ENCODE peak calls at places on chromosomes 2 and 18, in four cellular contexts. One of them, this sample, is unnamed.
A peak's percentile ranks its signal among the peaks of the same experiment; 100 is the strongest.

GRCh38 chr18:69998523-69998987 is 50.9 kb upstream of the CD226 start:
- DNase-seq in HepG2: no peak
- DNase-seq in mammary epithelial cell: no peak
- DNase-seq in adrenal gland: no peak
- DNase-seq in this sample: no peak

GRCh38 chr18:3340015-3340681 is 78.2 kb downstream of the MYL12B start:
- DNase-seq in HepG2: no peak
- DNase-seq in mammary epithelial cell: peak; percentile 64
- DNase-seq in adrenal gland: no peak
- DNase-seq in this sample: no peak

GRCh38 chr2:219024059-219024458 is 17.3 kb downstream of the CFAP65 start:
- DNase-seq in HepG2: no peak
- DNase-seq in mammary epithelial cell: no peak
- DNase-seq in adrenal gland: no peak
- DNase-seq in this sample: no peak

GRCh38 chr2:6186332-6187100 is 494.3 kb downstream of the SOX11 start:
- DNase-seq in HepG2: peak; percentile 59
- DNase-seq in mammary epithelial cell: no peak
- DNase-seq in adrenal gland: peak; percentile 94
- DNase-seq in this sample: peak; percentile 15

GRCh38 chr2:170218456-170218855 is 40.5 kb downstream of the MYO3B start:
- DNase-seq in HepG2: peak; percentile 29
- DNase-seq in mammary epithelial cell: no peak
- DNase-seq in adrenal gland: no peak
- DNase-seq in this sample: no peak

GRCh38 chr2:10709290-10709939 is 12.0 kb upstream of the ATP6V1C2 start:
- DNase-seq in HepG2: peak; percentile 51
- DNase-seq in mammary epithelial cell: peak; percentile 44
- DNase-seq in adrenal gland: no peak
- DNase-seq in this sample: no peak

GRCh38 chr2:226758886-226759660 is 40.5 kb downstream of the IRS1 start:
- DNase-seq in HepG2: no peak
- DNase-seq in mammary epithelial cell: peak; percentile 39
- DNase-seq in adrenal gland: no peak
- DNase-seq in this sample: no peak

GRCh38 chr2:189204322-189204941 is 24.9 kb upstream of the COL5A2 start:
- DNase-seq in HepG2: no peak
- DNase-seq in mammary epithelial cell: peak; percentile 41
- DNase-seq in adrenal gland: no peak
- DNase-seq in this sample: no peak

GRCh38 chr2:203909192-203909945 is 27.2 kb upstream of the ICOS start:
- DNase-seq in HepG2: peak; percentile 41
- DNase-seq in mammary epithelial cell: peak; percentile 21
- DNase-seq in adrenal gland: no peak
- DNase-seq in this sample: no peak

GRCh38 chr2:8229546-8229986 is 452.3 kb upstream of the ID2 start:
- DNase-seq in HepG2: peak; percentile 28
- DNase-seq in mammary epithelial cell: peak; percentile 50
- DNase-seq in adrenal gland: peak; percentile 80
- DNase-seq in this sample: no peak

GRCh38 chr2:205043285-205043684 is 498.0 kb downstream of the PARD3B start:
- DNase-seq in HepG2: peak; percentile 11
- DNase-seq in mammary epithelial cell: no peak
- DNase-seq in adrenal gland: no peak
- DNase-seq in this sample: no peak

GRCh38 chr2:209525336-209525735 is 101.5 kb downstream of the MAP2 start:
- DNase-seq in HepG2: no peak
- DNase-seq in mammary epithelial cell: no peak
- DNase-seq in adrenal gland: no peak
- DNase-seq in this sample: no peak

GRCh38 chr2:3631161-3631850 is 26.7 kb upstream of the ALLC start:
- DNase-seq in HepG2: no peak
- DNase-seq in mammary epithelial cell: no peak
- DNase-seq in adrenal gland: peak; percentile 25
- DNase-seq in this sample: no peak

GRCh38 chr2:153543639-153544071 is 65.1 kb upstream of the RPRM start:
- DNase-seq in HepG2: no peak
- DNase-seq in mammary epithelial cell: no peak
- DNase-seq in adrenal gland: no peak
- DNase-seq in this sample: no peak

GRCh38 chr18:55964171-55964570 is 376.2 kb upstream of the TCF4 start:
- DNase-seq in HepG2: no peak
- DNase-seq in mammary epithelial cell: no peak
- DNase-seq in adrenal gland: no peak
- DNase-seq in this sample: no peak

GRCh38 chr2:25265802-25266201 is 75.9 kb downstream of the DNMT3A start:
- DNase-seq in HepG2: no peak
- DNase-seq in mammary epithelial cell: peak; percentile 23
- DNase-seq in adrenal gland: no peak
- DNase-seq in this sample: no peak

GRCh38 chr2:216829533-216829932 is 30.3 kb downstream of the TNP1 start:
- DNase-seq in HepG2: no peak
- DNase-seq in mammary epithelial cell: peak; percentile 21
- DNase-seq in adrenal gland: peak; percentile 93
- DNase-seq in this sample: peak; percentile 31

GRCh38 chr18:31977270-31977872 is 34.4 kb upstream of the TRAPPC8 start:
- DNase-seq in HepG2: peak; percentile 68
- DNase-seq in mammary epithelial cell: peak; percentile 32
- DNase-seq in adrenal gland: peak; percentile 55
- DNase-seq in this sample: no peak

GRCh38 chr2:150459281-150459680 is 28.2 kb downstream of the RND3 start:
- DNase-seq in HepG2: no peak
- DNase-seq in mammary epithelial cell: peak; percentile 65
- DNase-seq in adrenal gland: no peak
- DNase-seq in this sample: no peak

GRCh38 chr2:95314964-95315611 is 17.9 kb downstream of the KCNIP3 start:
- DNase-seq in HepG2: peak; percentile 36
- DNase-seq in mammary epithelial cell: peak; percentile 62
- DNase-seq in adrenal gland: no peak
- DNase-seq in this sample: peak; percentile 74

GRCh38 chr2:120378605-120379004 is 32.7 kb downstream of the INHBB start:
- DNase-seq in HepG2: no peak
- DNase-seq in mammary epithelial cell: no peak
- DNase-seq in adrenal gland: no peak
- DNase-seq in this sample: no peak

GRCh38 chr2:231170058-231170457 is 28.4 kb upstream of the ARMC9 start:
- DNase-seq in HepG2: no peak
- DNase-seq in mammary epithelial cell: no peak
- DNase-seq in adrenal gland: no peak
- DNase-seq in this sample: no peak

GRCh38 chr2:18708203-18708602 is 118.8 kb upstream of the NT5C1B start:
- DNase-seq in HepG2: no peak
- DNase-seq in mammary epithelial cell: no peak
- DNase-seq in adrenal gland: no peak
- DNase-seq in this sample: no peak

GRCh38 chr18:57743008-57743407 is 60.1 kb downstream of the ATP8B1 start:
- DNase-seq in HepG2: no peak
- DNase-seq in mammary epithelial cell: peak; percentile 83
- DNase-seq in adrenal gland: peak; percentile 60
- DNase-seq in this sample: no peak

GRCh38 chr18:21548647-21549046 is 51.9 kb downstream of the ESCO1 start:
- DNase-seq in HepG2: no peak
- DNase-seq in mammary epithelial cell: peak; percentile 74
- DNase-seq in adrenal gland: no peak
- DNase-seq in this sample: no peak

GRCh38 chr2:182280128-182280527 is 146.7 kb downstream of the PDE1A start:
- DNase-seq in HepG2: no peak
- DNase-seq in mammary epithelial cell: peak; percentile 11
- DNase-seq in adrenal gland: no peak
- DNase-seq in this sample: no peak

GRCh38 chr2:46984642-46985476 is 69.3 kb upstream of the MCFD2 start:
- DNase-seq in HepG2: no peak
- DNase-seq in mammary epithelial cell: peak; percentile 92
- DNase-seq in adrenal gland: peak; percentile 92
- DNase-seq in this sample: no peak

GRCh38 chr2:206159346-206160123 is at the start of the genes EEF1B2 and NDUFS1:
- DNase-seq in HepG2: peak; percentile 98
- DNase-seq in mammary epithelial cell: peak; percentile 97
- DNase-seq in adrenal gland: peak; percentile 99
- DNase-seq in this sample: peak; percentile 99

GRCh38 chr2:206160807-206161179 is 1.1 kb downstream of the EEF1B2 start:
- DNase-seq in HepG2: peak; percentile 57
- DNase-seq in mammary epithelial cell: no peak
- DNase-seq in adrenal gland: no peak
- DNase-seq in this sample: no peak

GRCh38 chr2:206160124-206160806 is 570 bp downstream of the EEF1B2 start:
- DNase-seq in HepG2: peak; percentile 12
- DNase-seq in mammary epithelial cell: no peak
- DNase-seq in adrenal gland: peak; percentile 68
- DNase-seq in this sample: no peak

GRCh38 chr2:206154197-206154596 is 5.0 kb downstream of the NDUFS1 start:
- DNase-seq in HepG2: peak; percentile 58
- DNase-seq in mammary epithelial cell: no peak
- DNase-seq in adrenal gland: no peak
- DNase-seq in this sample: no peak

GRCh38 chr2:206158563-206159345 is 490 bp downstream of the NDUFS1 start:
- DNase-seq in HepG2: peak; percentile 41
- DNase-seq in mammary epithelial cell: peak; percentile 18
- DNase-seq in adrenal gland: no peak
- DNase-seq in this sample: no peak
- H3K4me1 ChIP-seq in HepG2: peaks cover 61% of the 10 kb centered on the region
- H3K4me1 ChIP-seq in mammary epithelial cell: peaks cover 31% of the 10 kb centered on the region
- H3K4me1 ChIP-seq in adrenal gland: peaks cover 55% of the 10 kb centered on the region
- H3K4me1 ChIP-seq in this sample: peaks cover 22% of the 10 kb centered on the region

GRCh38 chr2:237026981-237027711 is 58.5 kb upstream of the COPS8 start:
- DNase-seq in HepG2: peak; percentile 45
- DNase-seq in mammary epithelial cell: peak; percentile 57
- DNase-seq in adrenal gland: peak; percentile 89
- DNase-seq in this sample: peak; percentile 82
- TF ChIP-seq CTCF in HepG2: peak; percentile 97
- TF ChIP-seq CTCF in mammary epithelial cell: peak; percentile 93
- TF ChIP-seq CTCF in adrenal gland: peak; percentile 85
- TF ChIP-seq CTCF in this sample: peak; percentile 55

GRCh38 chr18:63107171-63107850 is 212.3 kb downstream of the BCL2 start:
- DNase-seq in HepG2: no peak
- DNase-seq in mammary epithelial cell: no peak
- DNase-seq in adrenal gland: no peak
- DNase-seq in this sample: no peak
- H3K4me3 ChIP-seq in HepG2: no peak overlapping the region
- H3K4me3 ChIP-seq in mammary epithelial cell: no peak overlapping the region
- H3K4me3 ChIP-seq in adrenal gland: no peak overlapping the region
- H3K4me3 ChIP-seq in this sample: no peak overlapping the region

GRCh38 chr2:45822272-45822630 is 170.8 kb downstream of the PRKCE start:
- DNase-seq in HepG2: no peak
- DNase-seq in mammary epithelial cell: no peak
- DNase-seq in adrenal gland: no peak
- DNase-seq in this sample: no peak
- H3K4me1 ChIP-seq in HepG2: peaks cover 12% of the 10 kb centered on the region
- H3K4me1 ChIP-seq in mammary epithelial cell: peaks cover 33% of the 10 kb centered on the region
- H3K4me1 ChIP-seq in adrenal gland: peaks cover 13% of the 10 kb centered on the region
- H3K4me1 ChIP-seq in this sample: no peaks in the 10 kb centered on the region

GRCh38 chr2:220857371-220857770 is 714.7 kb downstream of the EPHA4 start:
- DNase-seq in HepG2: no peak
- DNase-seq in mammary epithelial cell: no peak
- DNase-seq in adrenal gland: no peak
- DNase-seq in this sample: no peak

GRCh38 chr2:220856486-220856885 is 715.6 kb downstream of the EPHA4 start:
- DNase-seq in HepG2: no peak
- DNase-seq in mammary epithelial cell: peak; percentile 16
- DNase-seq in adrenal gland: no peak
- DNase-seq in this sample: no peak

GRCh38 chr2:220855296-220855695 is 716.8 kb downstream of the EPHA4 start:
- DNase-seq in HepG2: no peak
- DNase-seq in mammary epithelial cell: peak; percentile 93
- DNase-seq in adrenal gland: no peak
- DNase-seq in this sample: no peak

DNA sequence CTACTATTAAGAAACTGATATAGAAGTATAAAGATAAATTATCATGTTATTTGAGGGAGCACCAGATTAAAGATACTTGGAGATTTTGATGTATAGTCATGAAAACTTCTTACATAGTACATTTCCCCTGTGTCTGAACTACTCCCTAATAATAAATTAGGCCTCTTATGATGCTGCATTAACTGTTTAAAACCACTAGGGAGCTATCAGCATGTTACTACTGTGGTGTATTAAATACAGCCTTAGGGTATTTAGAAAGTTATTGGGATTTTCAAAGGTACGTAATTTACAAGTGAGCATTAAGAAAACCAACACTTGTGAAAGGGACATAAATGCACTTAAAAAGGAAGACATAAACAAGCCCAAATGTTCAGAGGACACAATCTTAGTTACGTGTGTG is 714.0 kb downstream of the EPHA4 start:
- DNase-seq in HepG2: no peak
- DNase-seq in mammary epithelial cell: no peak
- DNase-seq in adrenal gland: no peak
- DNase-seq in this sample: no peak
- TF ChIP-seq CTCF in HepG2: no peak
- TF ChIP-seq CTCF in mammary epithelial cell: no peak
- TF ChIP-seq CTCF in adrenal gland: no peak
- TF ChIP-seq CTCF in this sample: no peak

GRCh38 chr18:77818328-77818727 is 568.7 kb downstream of the GALR1 start:
- DNase-seq in HepG2: no peak
- DNase-seq in mammary epithelial cell: no peak
- DNase-seq in adrenal gland: no peak
- DNase-seq in this sample: no peak

GRCh38 chr18:77822552-77823138 is 573.0 kb downstream of the GALR1 start:
- DNase-seq in HepG2: no peak
- DNase-seq in mammary epithelial cell: no peak
- DNase-seq in adrenal gland: no peak
- DNase-seq in this sample: no peak

GRCh38 chr18:77815666-77816338 is 566.2 kb downstream of the GALR1 start:
- DNase-seq in HepG2: no peak
- DNase-seq in mammary epithelial cell: no peak
- DNase-seq in adrenal gland: no peak
- DNase-seq in this sample: no peak

GRCh38 chr18:77821892-77822291 is 572.2 kb downstream of the GALR1 start:
- DNase-seq in HepG2: no peak
- DNase-seq in mammary epithelial cell: no peak
- DNase-seq in adrenal gland: no peak
- DNase-seq in this sample: no peak

GRCh38 chr18:77820472-77820871 is 570.8 kb downstream of the GALR1 start:
- DNase-seq in HepG2: no peak
- DNase-seq in mammary epithelial cell: no peak
- DNase-seq in adrenal gland: no peak
- DNase-seq in this sample: no peak
- H3K4me3 ChIP-seq in HepG2: no peak overlapping the region
- H3K4me3 ChIP-seq in mammary epithelial cell: no peak overlapping the region
- H3K4me3 ChIP-seq in adrenal gland: no peak overlapping the region
- H3K4me3 ChIP-seq in this sample: no peak overlapping the region

GRCh38 chr18:76448262-76449109 is 46.6 kb downstream of the ZNF516 start:
- DNase-seq in HepG2: no peak
- DNase-seq in mammary epithelial cell: no peak
- DNase-seq in adrenal gland: peak; percentile 48
- DNase-seq in this sample: no peak
- H3K4me1 ChIP-seq in HepG2: peaks cover 39% of the 10 kb centered on the region
- H3K4me1 ChIP-seq in mammary epithelial cell: peaks cover 40% of the 10 kb centered on the region
- H3K4me1 ChIP-seq in adrenal gland: peaks cover 78% of the 10 kb centered on the region
- H3K4me1 ChIP-seq in this sample: peaks cover 25% of the 10 kb centered on the region

GRCh38 chr2:99190548-99190947 is 9.6 kb downstream of the MRPL30 start:
- DNase-seq in HepG2: peak; percentile 16
- DNase-seq in mammary epithelial cell: no peak
- DNase-seq in adrenal gland: no peak
- DNase-seq in this sample: no peak
- TF ChIP-seq CTCF in HepG2: peak; percentile 21
- TF ChIP-seq CTCF in mammary epithelial cell: no peak
- TF ChIP-seq CTCF in adrenal gland: no peak
- TF ChIP-seq CTCF in this sample: no peak

GRCh38 chr18:79245517-79246001 is 150.2 kb upstream of the NFATC1 start:
- DNase-seq in HepG2: no peak
- DNase-seq in mammary epithelial cell: no peak
- DNase-seq in adrenal gland: no peak
- DNase-seq in this sample: peak; percentile 66
- H3K4me3 ChIP-seq in HepG2: no peak overlapping the region
- H3K4me3 ChIP-seq in mammary epithelial cell: no peak overlapping the region
- H3K4me3 ChIP-seq in adrenal gland: no peak overlapping the region
- H3K4me3 ChIP-seq in this sample: no peak overlapping the region